ENCODE peak calls at places on chromosome 17, in four cellular contexts. One of them, this sample, is unnamed.

GRCh38 chr17:28755486-28755885 is 11.7 kb downstream of the TRAF4 start:
- DNase-seq in LoVo: no peak
- DNase-seq in stimulated activated CD4-positive, alpha-beta T cell treated with anti-CD3 and anti-CD28 coated beads, Interleukin-1b, Interleukin-23, amount 100 ng/mL, for 4 hours: no peak
- DNase-seq in AG09309: no peak
- DNase-seq in this sample: no peak

GRCh38 chr17:81832608-81833159 is 407 bp downstream of the MCRIP1 start:
- DNase-seq in AG09309: no peak
- DNase-seq in LoVo: no peak
- DNase-seq in stimulated activated CD4-positive, alpha-beta T cell treated with anti-CD3 and anti-CD28 coated beads, Interleukin-1b, Interleukin-23, amount 100 ng/mL, for 4 hours: peak
- DNase-seq in this sample: no peak

GRCh38 chr17:77145635-77146632 is 5.2 kb downstream of the SEC14L1 start:
- DNase-seq in AG09309: no peak
- DNase-seq in LoVo: no peak
- DNase-seq in stimulated activated CD4-positive, alpha-beta T cell treated with anti-CD3 and anti-CD28 coated beads, Interleukin-1b, Interleukin-23, amount 100 ng/mL, for 4 hours: no peak
- DNase-seq in this sample: no peak

GRCh38 chr17:81461607-81462500 is 50.7 kb downstream of the ACTG1 start:
- DNase-seq in AG09309: no peak
- DNase-seq in LoVo: no peak
- DNase-seq in stimulated activated CD4-positive, alpha-beta T cell treated with anti-CD3 and anti-CD28 coated beads, Interleukin-1b, Interleukin-23, amount 100 ng/mL, for 4 hours: no peak
- DNase-seq in this sample: no peak

GRCh38 chr17:40058151-40058784 is 4.1 kb upstream of the MED24 start:
- DNase-seq in LoVo: no peak
- DNase-seq in stimulated activated CD4-positive, alpha-beta T cell treated with anti-CD3 and anti-CD28 coated beads, Interleukin-1b, Interleukin-23, amount 100 ng/mL, for 4 hours: no peak
- DNase-seq in AG09309: no peak
- DNase-seq in this sample: no peak

GRCh38 chr17:45813051-45813731 is 29.1 kb downstream of the CRHR1 start:
- DNase-seq in stimulated activated CD4-positive, alpha-beta T cell treated with anti-CD3 and anti-CD28 coated beads, Interleukin-1b, Interleukin-23, amount 100 ng/mL, for 4 hours: no peak
- DNase-seq in AG09309: no peak
- DNase-seq in LoVo: no peak
- DNase-seq in this sample: no peak

GRCh38 chr17:15453246-15453645 is 14.2 kb downstream of the CDRT4 start:
- DNase-seq in LoVo: no peak
- DNase-seq in AG09309: peak
- DNase-seq in stimulated activated CD4-positive, alpha-beta T cell treated with anti-CD3 and anti-CD28 coated beads, Interleukin-1b, Interleukin-23, amount 100 ng/mL, for 4 hours: no peak
- DNase-seq in this sample: no peak

GRCh38 chr17:75692976-75693375 is 25.8 kb downstream of the SAP30BP start:
- DNase-seq in LoVo: no peak
- DNase-seq in stimulated activated CD4-positive, alpha-beta T cell treated with anti-CD3 and anti-CD28 coated beads, Interleukin-1b, Interleukin-23, amount 100 ng/mL, for 4 hours: no peak
- DNase-seq in AG09309: no peak
- DNase-seq in this sample: no peak

GRCh38 chr17:59465949-59466307 is 99.5 kb upstream of the DHX40 start:
- DNase-seq in AG09309: no peak
- DNase-seq in LoVo: no peak
- DNase-seq in stimulated activated CD4-positive, alpha-beta T cell treated with anti-CD3 and anti-CD28 coated beads, Interleukin-1b, Interleukin-23, amount 100 ng/mL, for 4 hours: no peak
- DNase-seq in this sample: no peak

GRCh38 chr17:14547556-14547955 is 246.7 kb downstream of the HS3ST3B1 start:
- DNase-seq in AG09309: no peak
- DNase-seq in LoVo: no peak
- DNase-seq in stimulated activated CD4-positive, alpha-beta T cell treated with anti-CD3 and anti-CD28 coated beads, Interleukin-1b, Interleukin-23, amount 100 ng/mL, for 4 hours: no peak
- DNase-seq in this sample: no peak

GRCh38 chr17:49357516-49357915 is 4.5 kb downstream of the ZNF652 start:
- DNase-seq in LoVo: no peak
- DNase-seq in AG09309: no peak
- DNase-seq in stimulated activated CD4-positive, alpha-beta T cell treated with anti-CD3 and anti-CD28 coated beads, Interleukin-1b, Interleukin-23, amount 100 ng/mL, for 4 hours: no peak
- DNase-seq in this sample: no peak

GRCh38 chr17:41026668-41027471 is at the start of gene KRTAP1-5:
- DNase-seq in stimulated activated CD4-positive, alpha-beta T cell treated with anti-CD3 and anti-CD28 coated beads, Interleukin-1b, Interleukin-23, amount 100 ng/mL, for 4 hours: no peak
- DNase-seq in AG09309: peak
- DNase-seq in LoVo: no peak
- DNase-seq in this sample: no peak

GRCh38 chr17:27343294-27343693 is 49.4 kb downstream of the WSB1 start:
- DNase-seq in AG09309: no peak
- DNase-seq in stimulated activated CD4-positive, alpha-beta T cell treated with anti-CD3 and anti-CD28 coated beads, Interleukin-1b, Interleukin-23, amount 100 ng/mL, for 4 hours: no peak
- DNase-seq in LoVo: no peak
- DNase-seq in this sample: no peak

GRCh38 chr17:62965149-62965648 is 836 bp upstream of the TANC2 start:
- DNase-seq in AG09309: no peak
- DNase-seq in LoVo: no peak
- DNase-seq in stimulated activated CD4-positive, alpha-beta T cell treated with anti-CD3 and anti-CD28 coated beads, Interleukin-1b, Interleukin-23, amount 100 ng/mL, for 4 hours: peak
- DNase-seq in this sample: no peak

GRCh38 chr17:48546924-48547838 is 2.3 kb upstream of the HOXB2 start:
- DNase-seq in LoVo: no peak
- DNase-seq in AG09309: no peak
- DNase-seq in stimulated activated CD4-positive, alpha-beta T cell treated with anti-CD3 and anti-CD28 coated beads, Interleukin-1b, Interleukin-23, amount 100 ng/mL, for 4 hours: no peak
- DNase-seq in this sample: no peak

GRCh38 chr17:50072925-50073324 is 17.0 kb downstream of the ITGA3 start:
- DNase-seq in stimulated activated CD4-positive, alpha-beta T cell treated with anti-CD3 and anti-CD28 coated beads, Interleukin-1b, Interleukin-23, amount 100 ng/mL, for 4 hours: no peak
- DNase-seq in AG09309: no peak
- DNase-seq in LoVo: no peak
- DNase-seq in this sample: no peak

GRCh38 chr17:47812146-47812920 is 9.3 kb downstream of the OSBPL7 start:
- DNase-seq in stimulated activated CD4-positive, alpha-beta T cell treated with anti-CD3 and anti-CD28 coated beads, Interleukin-1b, Interleukin-23, amount 100 ng/mL, for 4 hours: no peak
- DNase-seq in LoVo: no peak
- DNase-seq in AG09309: no peak
- DNase-seq in this sample: no peak

GRCh38 chr17:3527468-3527867 is 30.1 kb downstream of the TRPV3 start:
- DNase-seq in LoVo: no peak
- DNase-seq in stimulated activated CD4-positive, alpha-beta T cell treated with anti-CD3 and anti-CD28 coated beads, Interleukin-1b, Interleukin-23, amount 100 ng/mL, for 4 hours: no peak
- DNase-seq in AG09309: no peak
- DNase-seq in this sample: no peak

GRCh38 chr17:78349831-78350631 is 9.8 kb downstream of the SOCS3 start:
- DNase-seq in AG09309: no peak
- DNase-seq in stimulated activated CD4-positive, alpha-beta T cell treated with anti-CD3 and anti-CD28 coated beads, Interleukin-1b, Interleukin-23, amount 100 ng/mL, for 4 hours: no peak
- DNase-seq in LoVo: no peak
- DNase-seq in this sample: no peak

GRCh38 chr17:42120161-42121065 is 754 bp downstream of the KAT2A start:
- DNase-seq in LoVo: peak
- DNase-seq in stimulated activated CD4-positive, alpha-beta T cell treated with anti-CD3 and anti-CD28 coated beads, Interleukin-1b, Interleukin-23, amount 100 ng/mL, for 4 hours: peak
- DNase-seq in AG09309: no peak
- DNase-seq in this sample: no peak

GRCh38 chr17:61345081-61345480 is 54.6 kb upstream of the TBX2 start:
- DNase-seq in AG09309: no peak
- DNase-seq in LoVo: no peak
- DNase-seq in stimulated activated CD4-positive, alpha-beta T cell treated with anti-CD3 and anti-CD28 coated beads, Interleukin-1b, Interleukin-23, amount 100 ng/mL, for 4 hours: no peak
- DNase-seq in this sample: no peak

GRCh38 chr17:78374631-78375274 is 3.7 kb upstream of the PGS1 start:
- DNase-seq in LoVo: no peak
- DNase-seq in AG09309: no peak
- DNase-seq in stimulated activated CD4-positive, alpha-beta T cell treated with anti-CD3 and anti-CD28 coated beads, Interleukin-1b, Interleukin-23, amount 100 ng/mL, for 4 hours: no peak
- DNase-seq in this sample: no peak

GRCh38 chr17:2924211-2924610 is 128.0 kb downstream of the RAP1GAP2 start:
- DNase-seq in AG09309: no peak
- DNase-seq in LoVo: no peak
- DNase-seq in stimulated activated CD4-positive, alpha-beta T cell treated with anti-CD3 and anti-CD28 coated beads, Interleukin-1b, Interleukin-23, amount 100 ng/mL, for 4 hours: no peak
- DNase-seq in this sample: no peak

GRCh38 chr17:57940653-57941329 is 14.4 kb downstream of the CUEDC1 start:
- DNase-seq in LoVo: no peak
- DNase-seq in stimulated activated CD4-positive, alpha-beta T cell treated with anti-CD3 and anti-CD28 coated beads, Interleukin-1b, Interleukin-23, amount 100 ng/mL, for 4 hours: no peak
- DNase-seq in AG09309: no peak
- DNase-seq in this sample: no peak

GRCh38 chr17:40648326-40648968 is 829 bp upstream of the SMARCE1 start:
- DNase-seq in stimulated activated CD4-positive, alpha-beta T cell treated with anti-CD3 and anti-CD28 coated beads, Interleukin-1b, Interleukin-23, amount 100 ng/mL, for 4 hours: no peak
- DNase-seq in AG09309: no peak
- DNase-seq in LoVo: peak
- DNase-seq in this sample: peak

GRCh38 chr17:48909796-48910195 is 1.6 kb downstream of the UBE2Z start:
- DNase-seq in LoVo: no peak
- DNase-seq in AG09309: no peak
- DNase-seq in stimulated activated CD4-positive, alpha-beta T cell treated with anti-CD3 and anti-CD28 coated beads, Interleukin-1b, Interleukin-23, amount 100 ng/mL, for 4 hours: no peak
- DNase-seq in this sample: no peak

GRCh38 chr17:21248495-21248894 is 4.7 kb downstream of the NATD1 start:
- DNase-seq in stimulated activated CD4-positive, alpha-beta T cell treated with anti-CD3 and anti-CD28 coated beads, Interleukin-1b, Interleukin-23, amount 100 ng/mL, for 4 hours: no peak
- DNase-seq in LoVo: no peak
- DNase-seq in AG09309: no peak
- DNase-seq in this sample: no peak

GRCh38 chr17:14469971-14470370 is 169.1 kb downstream of the HS3ST3B1 start:
- DNase-seq in stimulated activated CD4-positive, alpha-beta T cell treated with anti-CD3 and anti-CD28 coated beads, Interleukin-1b, Interleukin-23, amount 100 ng/mL, for 4 hours: no peak
- DNase-seq in LoVo: no peak
- DNase-seq in AG09309: no peak
- DNase-seq in this sample: no peak

GRCh38 chr17:57927048-57927723 is 28.0 kb downstream of the CUEDC1 start:
- DNase-seq in stimulated activated CD4-positive, alpha-beta T cell treated with anti-CD3 and anti-CD28 coated beads, Interleukin-1b, Interleukin-23, amount 100 ng/mL, for 4 hours: no peak
- DNase-seq in LoVo: no peak
- DNase-seq in AG09309: peak
- DNase-seq in this sample: no peak

GRCh38 chr17:8225813-8226535 is 15.6 kb upstream of the AURKB start:
- DNase-seq in LoVo: peak
- DNase-seq in stimulated activated CD4-positive, alpha-beta T cell treated with anti-CD3 and anti-CD28 coated beads, Interleukin-1b, Interleukin-23, amount 100 ng/mL, for 4 hours: no peak
- DNase-seq in AG09309: no peak
- DNase-seq in this sample: peak

GRCh38 chr17:2634361-2634960 is 41.0 kb downstream of the PAFAH1B1 start:
- DNase-seq in LoVo: peak
- DNase-seq in AG09309: no peak
- DNase-seq in stimulated activated CD4-positive, alpha-beta T cell treated with anti-CD3 and anti-CD28 coated beads, Interleukin-1b, Interleukin-23, amount 100 ng/mL, for 4 hours: no peak
- DNase-seq in this sample: no peak

GRCh38 chr17:72602517-72603345 is 481.9 kb downstream of the SOX9 start:
- DNase-seq in stimulated activated CD4-positive, alpha-beta T cell treated with anti-CD3 and anti-CD28 coated beads, Interleukin-1b, Interleukin-23, amount 100 ng/mL, for 4 hours: no peak
- DNase-seq in LoVo: no peak
- DNase-seq in AG09309: no peak
- DNase-seq in this sample: no peak

GRCh38 chr17:2064980-2065785 is 10.3 kb downstream of the HIC1 start:
- DNase-seq in stimulated activated CD4-positive, alpha-beta T cell treated with anti-CD3 and anti-CD28 coated beads, Interleukin-1b, Interleukin-23, amount 100 ng/mL, for 4 hours: peak
- DNase-seq in AG09309: no peak
- DNase-seq in LoVo: no peak
- DNase-seq in this sample: no peak

GRCh38 chr17:39271546-39271945 is 45.8 kb upstream of the STAC2 start:
- DNase-seq in AG09309: peak
- DNase-seq in stimulated activated CD4-positive, alpha-beta T cell treated with anti-CD3 and anti-CD28 coated beads, Interleukin-1b, Interleukin-23, amount 100 ng/mL, for 4 hours: no peak
- DNase-seq in LoVo: no peak
- DNase-seq in this sample: no peak

GRCh38 chr17:76671912-76672262 is 28.3 kb upstream of the ST6GALNAC1 start:
- DNase-seq in stimulated activated CD4-positive, alpha-beta T cell treated with anti-CD3 and anti-CD28 coated beads, Interleukin-1b, Interleukin-23, amount 100 ng/mL, for 4 hours: no peak
- DNase-seq in AG09309: no peak
- DNase-seq in LoVo: no peak
- DNase-seq in this sample: no peak

GRCh38 chr17:51128089-51128488 is 7.4 kb upstream of the SPAG9 start:
- DNase-seq in AG09309: no peak
- DNase-seq in LoVo: no peak
- DNase-seq in stimulated activated CD4-positive, alpha-beta T cell treated with anti-CD3 and anti-CD28 coated beads, Interleukin-1b, Interleukin-23, amount 100 ng/mL, for 4 hours: no peak
- DNase-seq in this sample: no peak

GRCh38 chr17:61700252-61700651 is 109.2 kb upstream of the NACA2 start:
- DNase-seq in stimulated activated CD4-positive, alpha-beta T cell treated with anti-CD3 and anti-CD28 coated beads, Interleukin-1b, Interleukin-23, amount 100 ng/mL, for 4 hours: no peak
- DNase-seq in AG09309: no peak
- DNase-seq in LoVo: no peak
- DNase-seq in this sample: no peak

GRCh38 chr17:1792495-1793446 is 30.9 kb downstream of the SERPINF1 start:
- DNase-seq in LoVo: no peak
- DNase-seq in AG09309: no peak
- DNase-seq in stimulated activated CD4-positive, alpha-beta T cell treated with anti-CD3 and anti-CD28 coated beads, Interleukin-1b, Interleukin-23, amount 100 ng/mL, for 4 hours: no peak
- DNase-seq in this sample: no peak

GRCh38 chr17:63840591-63841349 is 1.7 kb downstream of the SMARCD2 start:
- DNase-seq in LoVo: no peak
- DNase-seq in stimulated activated CD4-positive, alpha-beta T cell treated with anti-CD3 and anti-CD28 coated beads, Interleukin-1b, Interleukin-23, amount 100 ng/mL, for 4 hours: no peak
- DNase-seq in AG09309: no peak
- DNase-seq in this sample: no peak